ENCODE peak calls at places on chromosomes 11 and 22, in six cellular contexts. One of them, this sample, is unnamed.

GRCh38 chr11:77233011-77233410 is 68.5 kb downstream of the GDPD4 start:
- DNase-seq in adipocyte: no peak
- DNase-seq in germinal center: no peak
- DNase-seq in HFF-Myc: no peak
- DNase-seq in activated CD4-positive, alpha-beta T cell treated with anti-CD3 and anti-CD28 coated beads for 1 hour: no peak
- DNase-seq in GM23248: no peak
- DNase-seq in this sample: no peak

GRCh38 chr22:39003165-39003638 is 10.9 kb upstream of the APOBEC3C start:
- DNase-seq in GM23248: peak
- DNase-seq in activated CD4-positive, alpha-beta T cell treated with anti-CD3 and anti-CD28 coated beads for 1 hour: peak
- DNase-seq in adipocyte: peak
- DNase-seq in HFF-Myc: peak
- DNase-seq in germinal center: peak
- DNase-seq in this sample: peak

GRCh38 chr11:112727341-112727841 is 233.8 kb upstream of the NCAM1 start:
- DNase-seq in HFF-Myc: no peak
- DNase-seq in germinal center: no peak
- DNase-seq in activated CD4-positive, alpha-beta T cell treated with anti-CD3 and anti-CD28 coated beads for 1 hour: no peak
- DNase-seq in GM23248: no peak
- DNase-seq in adipocyte: no peak
- DNase-seq in this sample: no peak

GRCh38 chr11:18046116-18046777 is at the start of gene TPH1:
- DNase-seq in adipocyte: peak
- DNase-seq in GM23248: peak
- DNase-seq in activated CD4-positive, alpha-beta T cell treated with anti-CD3 and anti-CD28 coated beads for 1 hour: no peak
- DNase-seq in HFF-Myc: no peak
- DNase-seq in germinal center: no peak
- DNase-seq in this sample: no peak

GRCh38 chr22:29330291-29330690 is 14.8 kb upstream of the RASL10A start:
- DNase-seq in germinal center: no peak
- DNase-seq in activated CD4-positive, alpha-beta T cell treated with anti-CD3 and anti-CD28 coated beads for 1 hour: no peak
- DNase-seq in GM23248: no peak
- DNase-seq in HFF-Myc: no peak
- DNase-seq in adipocyte: no peak
- DNase-seq in this sample: no peak

GRCh38 chr22:38733329-38734202 is 22.2 kb downstream of the SUN2 start:
- DNase-seq in HFF-Myc: no peak
- DNase-seq in adipocyte: peak
- DNase-seq in germinal center: peak
- DNase-seq in activated CD4-positive, alpha-beta T cell treated with anti-CD3 and anti-CD28 coated beads for 1 hour: no peak
- DNase-seq in GM23248: peak
- DNase-seq in this sample: peak

GRCh38 chr22:20750461-20751184 is 23.3 kb upstream of the SERPIND1 start:
- DNase-seq in activated CD4-positive, alpha-beta T cell treated with anti-CD3 and anti-CD28 coated beads for 1 hour: no peak
- DNase-seq in adipocyte: peak
- DNase-seq in HFF-Myc: peak
- DNase-seq in germinal center: no peak
- DNase-seq in GM23248: peak
- DNase-seq in this sample: no peak

GRCh38 chr11:88174627-88175003 is 628 bp downstream of the RAB38 start:
- DNase-seq in germinal center: no peak
- DNase-seq in adipocyte: peak
- DNase-seq in GM23248: peak
- DNase-seq in HFF-Myc: peak
- DNase-seq in activated CD4-positive, alpha-beta T cell treated with anti-CD3 and anti-CD28 coated beads for 1 hour: no peak
- DNase-seq in this sample: peak

GRCh38 chr11:125148743-125149142 is 15.8 kb upstream of the PKNOX2 start:
- DNase-seq in activated CD4-positive, alpha-beta T cell treated with anti-CD3 and anti-CD28 coated beads for 1 hour: no peak
- DNase-seq in germinal center: no peak
- DNase-seq in GM23248: no peak
- DNase-seq in adipocyte: no peak
- DNase-seq in HFF-Myc: no peak
- DNase-seq in this sample: no peak

GRCh38 chr22:46428171-46428570 is 92.7 kb downstream of the TRMU start:
- DNase-seq in adipocyte: no peak
- DNase-seq in HFF-Myc: no peak
- DNase-seq in GM23248: no peak
- DNase-seq in activated CD4-positive, alpha-beta T cell treated with anti-CD3 and anti-CD28 coated beads for 1 hour: no peak
- DNase-seq in germinal center: no peak
- DNase-seq in this sample: no peak

GRCh38 chr11:48129697-48130395 is 86.8 kb upstream of the OR4B1 start:
- DNase-seq in adipocyte: no peak
- DNase-seq in GM23248: no peak
- DNase-seq in germinal center: no peak
- DNase-seq in activated CD4-positive, alpha-beta T cell treated with anti-CD3 and anti-CD28 coated beads for 1 hour: no peak
- DNase-seq in HFF-Myc: no peak
- DNase-seq in this sample: no peak

GRCh38 chr11:102177974-102178631 is 67.9 kb downstream of the YAP1 start:
- DNase-seq in adipocyte: peak
- DNase-seq in activated CD4-positive, alpha-beta T cell treated with anti-CD3 and anti-CD28 coated beads for 1 hour: no peak
- DNase-seq in germinal center: peak
- DNase-seq in HFF-Myc: peak
- DNase-seq in GM23248: peak
- DNase-seq in this sample: peak

GRCh38 chr11:34234086-34234740 is 123.6 kb downstream of the ABTB2 start:
- DNase-seq in GM23248: peak
- DNase-seq in activated CD4-positive, alpha-beta T cell treated with anti-CD3 and anti-CD28 coated beads for 1 hour: peak
- DNase-seq in HFF-Myc: peak
- DNase-seq in germinal center: peak
- DNase-seq in adipocyte: peak
- DNase-seq in this sample: no peak

GRCh38 chr11:73614591-73614990 is 16.7 kb upstream of the FAM168A start:
- DNase-seq in activated CD4-positive, alpha-beta T cell treated with anti-CD3 and anti-CD28 coated beads for 1 hour: no peak
- DNase-seq in HFF-Myc: no peak
- DNase-seq in adipocyte: no peak
- DNase-seq in GM23248: no peak
- DNase-seq in germinal center: no peak
- DNase-seq in this sample: no peak

GRCh38 chr22:17742528-17742902 is 31.8 kb downstream of the BID start:
- DNase-seq in HFF-Myc: peak
- DNase-seq in adipocyte: peak
- DNase-seq in activated CD4-positive, alpha-beta T cell treated with anti-CD3 and anti-CD28 coated beads for 1 hour: peak
- DNase-seq in germinal center: peak
- DNase-seq in GM23248: peak
- DNase-seq in this sample: peak

GRCh38 chr11:2268911-2269600 is 1.3 kb downstream of the ASCL2 start:
- DNase-seq in adipocyte: peak
- DNase-seq in activated CD4-positive, alpha-beta T cell treated with anti-CD3 and anti-CD28 coated beads for 1 hour: peak
- DNase-seq in germinal center: peak
- DNase-seq in HFF-Myc: no peak
- DNase-seq in GM23248: peak
- DNase-seq in this sample: peak

GRCh38 chr22:46830001-46830715 is 67.7 kb downstream of the TBC1D22A start:
- DNase-seq in HFF-Myc: no peak
- DNase-seq in germinal center: no peak
- DNase-seq in adipocyte: peak
- DNase-seq in activated CD4-positive, alpha-beta T cell treated with anti-CD3 and anti-CD28 coated beads for 1 hour: no peak
- DNase-seq in GM23248: peak
- DNase-seq in this sample: no peak

GRCh38 chr11:65425105-65425970 is 2.7 kb downstream of the NEAT1 start:
- DNase-seq in activated CD4-positive, alpha-beta T cell treated with anti-CD3 and anti-CD28 coated beads for 1 hour: peak
- DNase-seq in germinal center: peak
- DNase-seq in GM23248: peak
- DNase-seq in HFF-Myc: no peak
- DNase-seq in adipocyte: peak
- DNase-seq in this sample: no peak

GRCh38 chr11:15493921-15494630 is 379.4 kb downstream of the INSC start:
- DNase-seq in activated CD4-positive, alpha-beta T cell treated with anti-CD3 and anti-CD28 coated beads for 1 hour: no peak
- DNase-seq in germinal center: no peak
- DNase-seq in HFF-Myc: no peak
- DNase-seq in adipocyte: no peak
- DNase-seq in GM23248: no peak
- DNase-seq in this sample: peak

GRCh38 chr11:33040127-33040861 is 922 bp downstream of the TCP11L1 start:
- DNase-seq in GM23248: peak
- DNase-seq in adipocyte: peak
- DNase-seq in germinal center: peak
- DNase-seq in activated CD4-positive, alpha-beta T cell treated with anti-CD3 and anti-CD28 coated beads for 1 hour: no peak
- DNase-seq in HFF-Myc: no peak
- DNase-seq in this sample: no peak

GRCh38 chr11:122931510-122931909 is 49.0 kb downstream of the JHY start:
- DNase-seq in GM23248: no peak
- DNase-seq in germinal center: no peak
- DNase-seq in activated CD4-positive, alpha-beta T cell treated with anti-CD3 and anti-CD28 coated beads for 1 hour: no peak
- DNase-seq in adipocyte: no peak
- DNase-seq in HFF-Myc: no peak
- DNase-seq in this sample: no peak

This sample was measured in T47D.